ENCODE peak calls at places on chromosome 11, in six cellular contexts. V is H9, Q is mesenchymal stem cell, M is neuronal stem cell, T is GM23248, U is GM23338. B is an unnamed sample.

GRCh38 chr11:9838961-9839360 is 175.1 kb downstream of the SWAP70 start:
- DNase-seq in V (no peak), Q (no peak), M (no peak), T (peak; percentile 57), U (peak; percentile 40), B (peak; percentile 94)

GRCh38 chr11:107496011-107496410 is 38.4 kb upstream of the CWF19L2 start:
- DNase-seq in V (no peak), Q (peak; percentile 18), M (no peak), T (peak; percentile 87), U (no peak), B (peak; percentile 10)

GRCh38 chr11:2783536-2784082 is 83.8 kb upstream of the KCNQ1OT1 start:
- DNase-seq in V (no peak), Q (peak; percentile 64), M (no peak), T (no peak), U (no peak), B (no peak)

GRCh38 chr11:103682318-103683184 is 353.9 kb upstream of the DDI1 start:
- DNase-seq in V (peak; percentile 87), Q (peak; percentile 74), M (peak; percentile 70), T (peak; percentile 80), U (peak; percentile 88), B (peak; percentile 74)

GRCh38 chr11:72814831-72815618 is 814 bp downstream of the ATG16L2 start:
- DNase-seq in V (peak; percentile 89), Q (peak; percentile 89), M (no peak), T (peak; percentile 79), U (peak; percentile 86), B (peak; percentile 70)

GRCh38 chr11:112965601-112966125 is 4.4 kb downstream of the NCAM1 start:
- DNase-seq in V (no peak), Q (no peak), M (no peak), T (no peak), U (no peak), B (no peak)

GRCh38 chr11:61513143-61513740 is 4.7 kb downstream of the LRRC10B start:
- DNase-seq in V (no peak), Q (no peak), M (no peak), T (no peak), U (no peak), B (peak; percentile 60)

GRCh38 chr11:60941371-60942119 is 10.4 kb downstream of the SLC15A3 start:
- DNase-seq in V (no peak), Q (no peak), M (no peak), T (no peak), U (no peak), B (no peak)

GRCh38 chr11:10021563-10021962 is 272.5 kb downstream of the SBF2 start:
- DNase-seq in V (no peak), Q (no peak), M (no peak), T (no peak), U (peak; percentile 20), B (no peak)

GRCh38 chr11:15989685-15990084 is 366.7 kb downstream of the SOX6 start:
- DNase-seq in V (no peak), Q (no peak), M (no peak), T (no peak), U (no peak), B (no peak)

GRCh38 chr11:15800121-15800800 is 556.1 kb downstream of the SOX6 start:
- DNase-seq in V (no peak), Q (peak; percentile 86), M (no peak), T (peak; percentile 57), U (no peak), B (peak; percentile 4)

GRCh38 chr11:61480261-61480660 is 28.3 kb upstream of the LRRC10B start:
- DNase-seq in V (no peak), Q (no peak), M (no peak), T (no peak), U (no peak), B (no peak)

GRCh38 chr11:123159146-123159857 is 35.7 kb downstream of the CLMP start:
- DNase-seq in V (no peak), Q (no peak), M (no peak), T (no peak), U (no peak), B (no peak)

GRCh38 chr11:112555491-112556364 is 295.1 kb upstream of the PLET1 start:
- DNase-seq in V (peak; percentile 79), Q (peak; percentile 30), M (peak; percentile 54), T (peak; percentile 34), U (peak; percentile 78), B (peak; percentile 65)

GRCh38 chr11:10591741-10592140 is 23.3 kb upstream of the LYVE1 start:
- DNase-seq in V (no peak), Q (no peak), M (no peak), T (peak; percentile 27), U (no peak), B (no peak)

GRCh38 chr11:126592496-126593410 is 237.3 kb downstream of the ST3GAL4 start:
- DNase-seq in V (peak; percentile 67), Q (no peak), M (no peak), T (no peak), U (peak; percentile 46), B (no peak)

GRCh38 chr11:62552465-62552782 is 5.8 kb upstream of the AHNAK start:
- DNase-seq in V (no peak), Q (peak; percentile 76), M (no peak), T (peak; percentile 46), U (peak; percentile 67), B (peak; percentile 77)

GRCh38 chr11:110838808-110839207 is 126.6 kb upstream of the ARHGAP20 start:
- DNase-seq in V (no peak), Q (no peak), M (no peak), T (no peak), U (no peak), B (no peak)

GRCh38 chr11:60942970-60943565 is 8.9 kb downstream of the SLC15A3 start:
- DNase-seq in V (no peak), Q (no peak), M (no peak), T (no peak), U (no peak), B (peak; percentile 75)

GRCh38 chr11:109945626-109946321 is 147.4 kb upstream of the ZC3H12C start:
- DNase-seq in V (no peak), Q (no peak), M (no peak), T (no peak), U (no peak), B (peak; percentile 36)

GRCh38 chr11:67369801-67370284 is 3.6 kb downstream of the CLCF1 start:
- DNase-seq in V (no peak), Q (peak; percentile 88), M (no peak), T (peak; percentile 52), U (no peak), B (no peak)

GRCh38 chr11:100525635-100526034 is 161.5 kb upstream of the ARHGAP42 start:
- DNase-seq in V (peak; percentile 61), Q (no peak), M (no peak), T (no peak), U (peak; percentile 81), B (peak; percentile 33)

DNA sequence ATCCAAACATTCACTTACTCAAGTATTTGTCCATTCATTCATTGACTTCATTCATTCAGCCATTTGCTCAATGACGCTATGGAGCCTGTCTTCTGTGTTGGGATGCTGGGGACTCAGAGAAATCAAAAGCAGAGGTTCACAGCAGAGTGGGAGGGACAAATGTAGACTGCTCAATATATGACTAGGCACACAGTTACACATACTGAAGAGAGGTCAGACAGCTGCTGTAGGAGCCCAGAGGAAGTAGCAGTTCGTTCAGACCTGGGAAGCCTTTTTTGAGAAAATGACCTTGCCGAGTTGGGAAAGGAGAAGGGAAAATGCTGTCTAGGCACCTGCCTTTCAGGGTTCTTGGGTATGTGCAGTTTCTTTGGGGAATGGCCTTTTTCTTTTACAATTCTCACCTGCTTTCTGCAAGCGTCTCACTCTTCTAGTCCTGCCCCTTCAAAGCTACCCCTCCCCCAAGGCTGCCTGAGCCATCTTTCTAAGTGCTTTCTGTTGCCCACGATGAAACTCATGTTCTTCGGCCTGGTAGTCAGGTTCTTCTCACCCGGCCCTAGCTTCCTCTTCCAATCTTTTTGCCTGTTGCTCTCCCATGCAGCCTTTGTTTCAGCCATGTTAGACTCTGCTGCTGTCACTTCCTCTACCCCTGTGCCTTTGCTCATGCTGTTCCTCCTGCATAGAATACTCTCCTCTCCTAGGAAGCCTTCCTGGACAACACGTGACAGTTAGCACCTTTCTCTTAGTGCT is 4.2 kb upstream of the UVRAG start:
- DNase-seq in V (no peak), Q (no peak), M (no peak), T (no peak), U (no peak), B (no peak)
- H2AFZ ChIP-seq in V (no peak overlapping the region), Q (no peak overlapping the region), M (peak overlapping the region; percentile 6), T (no peak overlapping the region), U (peak overlapping the region; percentile 47), B (no peak overlapping the region)

GRCh38 chr11:82680252-82680651 is 53.4 kb downstream of the FAM181B start:
- DNase-seq in V (no peak), Q (no peak), M (no peak), T (no peak), U (no peak), B (peak; percentile 94)

GRCh38 chr11:82686211-82686610 is 47.5 kb downstream of the FAM181B start:
- DNase-seq in V (no peak), Q (no peak), M (no peak), T (no peak), U (no peak), B (no peak)

GRCh38 chr11:82682003-82682751 is 51.5 kb downstream of the FAM181B start:
- DNase-seq in V (peak; percentile 45), Q (peak; percentile 80), M (peak; percentile 40), T (peak; percentile 69), U (peak; percentile 88), B (peak; percentile 92)

DNA sequence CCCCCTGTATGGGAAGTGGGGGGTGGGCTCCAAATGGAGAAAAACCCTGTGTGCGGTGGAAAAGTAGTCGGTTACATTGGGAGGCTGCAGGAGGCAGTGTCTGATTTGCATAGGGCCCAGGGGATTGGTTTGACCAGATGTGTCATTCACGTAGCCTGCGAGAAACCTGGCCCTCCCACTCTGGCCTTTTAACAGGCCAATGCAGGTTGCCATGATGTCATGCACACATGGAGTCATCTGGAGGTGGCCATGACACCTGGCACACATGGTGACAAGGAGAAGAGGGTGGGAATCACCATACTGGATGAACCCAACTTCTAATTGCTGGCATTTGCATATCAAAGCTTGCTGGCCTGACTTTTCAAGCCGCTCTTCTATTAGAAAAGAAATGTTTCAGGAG is 50.6 kb downstream of the FAM181B start:
- DNase-seq in V (peak; percentile 81), Q (no peak), M (no peak), T (no peak), U (peak; percentile 68), B (no peak)
- H2AFZ ChIP-seq in V (no peak overlapping the region), Q (no peak overlapping the region), M (no peak overlapping the region), T (no peak overlapping the region), U (peak overlapping the region; percentile 73), B (peak overlapping the region; percentile 76)

GRCh38 chr11:57500526-57500925 is 15.0 kb downstream of the SLC43A1 start:
- DNase-seq in V (no peak), Q (no peak), M (no peak), T (no peak), U (no peak), B (no peak)

GRCh38 chr11:57500926-57501325 is 14.6 kb downstream of the SLC43A1 start:
- DNase-seq in V (no peak), Q (no peak), M (no peak), T (no peak), U (no peak), B (no peak)

GRCh38 chr11:57499413-57499982 is 16.0 kb downstream of the SLC43A1 start:
- DNase-seq in V (peak; percentile 99), Q (peak; percentile 91), M (peak; percentile 91), T (peak; percentile 95), U (peak; percentile 99), B (peak; percentile 92)

GRCh38 chr11:57498540-57498939 is 17.0 kb downstream of the SLC43A1 start:
- DNase-seq in V (no peak), Q (no peak), M (no peak), T (no peak), U (no peak), B (no peak)

GRCh38 chr11:57499983-57500461 is 15.5 kb downstream of the SLC43A1 start:
- DNase-seq in V (no peak), Q (no peak), M (no peak), T (no peak), U (no peak), B (no peak)
- H2AFZ ChIP-seq in V (no peak overlapping the region), Q (no peak overlapping the region), M (peak overlapping the region; percentile 91), T (peak overlapping the region; percentile 71), U (no peak overlapping the region), B (peak overlapping the region; percentile 70)

GRCh38 chr11:82754410-82754809 is 20.7 kb upstream of the FAM181B start:
- DNase-seq in V (no peak), Q (no peak), M (no peak), T (no peak), U (no peak), B (no peak)
- H2AFZ ChIP-seq in V (no peak overlapping the region), Q (no peak overlapping the region), M (no peak overlapping the region), T (no peak overlapping the region), U (no peak overlapping the region), B (no peak overlapping the region)

B was measured in PC-3.